ENCODE peak calls at places on chromosomes 12 and 14, in six cellular contexts. D, P, W, R, C and V are unnamed samples.

GRCh38 chr12:38411426-38411825 is 94.9 kb downstream of the ALG10B start:
- DNase-seq in P (no peak), D (no peak), C (no peak), R (no peak), W (no peak), V (no peak)

GRCh38 chr14:84927096-84927910 is 602.6 kb upstream of the FLRT2 start:
- DNase-seq in D (no peak), R (no peak), W (no peak), P (no peak), C (no peak), V (no peak)

GRCh38 chr12:7068240-7068993 is 7.9 kb downstream of the C1S start:
- DNase-seq in D (peak; percentile 50), W (no peak), C (no peak), R (no peak), P (no peak), V (peak; percentile 42)

GRCh38 chr14:24428628-24429394 is 657 bp downstream of the CBLN3 start:
- DNase-seq in C (no peak), W (no peak), D (no peak), P (no peak), R (no peak), V (no peak)

GRCh38 chr12:123067654-123068053 is 83.2 kb downstream of the PITPNM2 start:
- DNase-seq in R (no peak), W (no peak), D (peak; percentile 75), C (no peak), P (no peak), V (no peak)

GRCh38 chr12:8076357-8076756 is 5.7 kb upstream of the NECAP1 start:
- DNase-seq in R (no peak), P (no peak), D (no peak), W (no peak), C (no peak), V (no peak)

GRCh38 chr12:53220857-53221202 is 11.2 kb downstream of the RARG start:
- DNase-seq in D (peak; percentile 96), P (peak; percentile 84), R (peak; percentile 94), C (peak; percentile 94), W (peak; percentile 95), V (peak; percentile 88)

GRCh38 chr12:111925171-111925570 is 83.1 kb downstream of the MAPKAPK5 start:
- DNase-seq in D (no peak), R (no peak), P (no peak), C (no peak), W (no peak), V (no peak)

GRCh38 chr14:100132903-100133510 is 26.4 kb downstream of the DEGS2 start:
- DNase-seq in D (no peak), W (no peak), C (no peak), R (no peak), P (no peak), V (no peak)

GRCh38 chr12:44697489-44697888 is 178.6 kb downstream of the NELL2 start:
- DNase-seq in W (no peak), P (no peak), D (no peak), R (no peak), C (no peak), V (no peak)

GRCh38 chr12:99390707-99391106 is 256.8 kb upstream of the GARIN6 start:
- DNase-seq in R (no peak), P (peak; percentile 18), D (no peak), C (no peak), W (no peak), V (no peak)

GRCh38 chr12:107631715-107632114 is 53.9 kb upstream of the PWP1 start:
- DNase-seq in R (no peak), D (no peak), W (peak; percentile 46), P (no peak), C (no peak), V (no peak)

GRCh38 chr12:6201199-6201608 is 1.0 kb downstream of the CD9 start:
- DNase-seq in D (no peak), P (no peak), R (peak; percentile 85), W (no peak), C (peak; percentile 85), V (no peak)

GRCh38 chr12:49031573-49032161 is 13.1 kb upstream of the PRKAG1 start:
- DNase-seq in P (no peak), W (peak; percentile 32), R (no peak), C (no peak), D (no peak), V (no peak)

GRCh38 chr14:30389134-30389900 is 169.6 kb upstream of the G2E3 start:
- DNase-seq in W (no peak), C (no peak), R (no peak), P (no peak), D (no peak), V (peak; percentile 5)

GRCh38 chr12:48787791-48788521 is 933 bp downstream of the ADCY6 start:
- DNase-seq in C (peak; percentile 48), R (peak; percentile 62), D (no peak), P (no peak), W (no peak), V (no peak)

GRCh38 chr12:12439636-12440035 is 82.8 kb downstream of the BORCS5 start:
- DNase-seq in D (peak; percentile 41), C (no peak), P (no peak), W (no peak), R (no peak), V (peak; percentile 78)

GRCh38 chr12:14273911-14274306 is 91.6 kb upstream of the ATF7IP start:
- DNase-seq in C (no peak), D (peak; percentile 28), W (no peak), P (no peak), R (no peak), V (peak; percentile 37)

GRCh38 chr12:14272954-14273910 is 92.2 kb upstream of the ATF7IP start:
- DNase-seq in D (peak; percentile 29), C (no peak), P (no peak), R (no peak), W (no peak), V (no peak)

GRCh38 chr12:14275886-14276285 is 89.6 kb upstream of the ATF7IP start:
- DNase-seq in C (no peak), R (no peak), P (no peak), W (no peak), D (no peak), V (no peak)

GRCh38 chr12:14278294-14278953 is 87.1 kb upstream of the ATF7IP start:
- DNase-seq in R (no peak), C (no peak), W (no peak), P (no peak), D (no peak), V (no peak)

GRCh38 chr12:14275111-14275510 is 90.4 kb upstream of the ATF7IP start:
- DNase-seq in P (no peak), D (no peak), W (no peak), R (no peak), C (no peak), V (no peak)
- H3K4me1 ChIP-seq in P (no peaks in the 10 kb centered on the region), D (no peaks in the 10 kb centered on the region), W (no peaks in the 10 kb centered on the region), R (peaks cover 11% of the 10 kb centered on the region), C (no peaks in the 10 kb centered on the region), V (no peaks in the 10 kb centered on the region)

GRCh38 chr14:89368490-89369477 is 48.2 kb downstream of the FOXN3 start:
- DNase-seq in D (peak; percentile 24), C (no peak), P (no peak), R (no peak), W (peak; percentile 87), V (no peak)
- H3K4me1 ChIP-seq in D (peaks cover 15% of the 10 kb centered on the region), C (peaks cover 6% of the 10 kb centered on the region), P (no peaks in the 10 kb centered on the region), R (peaks cover 42% of the 10 kb centered on the region), W (peaks cover 24% of the 10 kb centered on the region), V (peaks cover 20% of the 10 kb centered on the region)

GRCh38 chr14:91834571-91834970 is 32.8 kb downstream of the TC2N start:
- DNase-seq in W (no peak), D (no peak), C (no peak), R (no peak), P (no peak), V (no peak)
- H3K4me1 ChIP-seq in W (peaks cover 30% of the 10 kb centered on the region), D (peaks cover 10% of the 10 kb centered on the region), C (peaks cover 11% of the 10 kb centered on the region), R (peaks cover 21% of the 10 kb centered on the region), P (no peaks in the 10 kb centered on the region), V (no peaks in the 10 kb centered on the region)

GRCh38 chr14:95523051-95523817 is 6.8 kb upstream of the SYNE3 start:
- DNase-seq in R (no peak), C (no peak), W (no peak), P (no peak), D (peak; percentile 82), V (no peak)

GRCh38 chr14:95524706-95525512 is 8.5 kb upstream of the SYNE3 start:
- DNase-seq in P (no peak), W (peak; percentile 67), D (peak; percentile 50), C (no peak), R (no peak), V (no peak)

GRCh38 chr14:95522556-95522955 is 6.1 kb upstream of the SYNE3 start:
- DNase-seq in W (no peak), C (no peak), D (no peak), P (no peak), R (no peak), V (no peak)

GRCh38 chr14:95522116-95522515 is 5.7 kb upstream of the SYNE3 start:
- DNase-seq in W (no peak), D (no peak), P (no peak), R (no peak), C (no peak), V (no peak)

DNA sequence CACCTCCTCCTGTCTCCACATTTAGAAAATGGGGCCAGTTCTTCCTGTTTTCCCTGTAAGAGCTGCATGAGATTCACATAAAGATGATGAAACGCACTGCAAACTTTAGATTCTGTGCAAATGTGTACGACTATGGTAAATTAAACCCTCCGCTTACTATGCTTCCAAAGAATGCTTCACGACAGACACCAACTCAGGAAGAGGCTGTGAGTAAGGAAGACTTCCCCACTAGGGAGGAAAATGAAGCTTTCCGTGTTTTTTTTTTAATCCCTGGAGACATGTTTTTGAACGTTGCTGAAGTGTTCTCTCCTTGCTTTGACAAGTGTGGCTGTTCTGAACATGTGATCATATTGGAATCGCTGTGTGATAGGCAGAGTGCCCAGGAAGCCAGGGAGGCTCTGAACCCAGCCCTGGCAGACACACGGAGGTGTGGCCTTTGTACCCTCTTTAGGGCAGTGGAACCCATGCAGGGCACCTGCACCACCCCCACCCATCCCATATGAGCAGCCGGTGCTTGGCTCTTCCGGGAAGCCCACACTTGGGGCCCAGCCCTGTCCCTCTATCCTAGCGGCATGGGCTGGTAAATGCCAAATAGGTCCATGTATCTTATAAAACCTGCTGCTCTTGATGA is 7.5 kb upstream of the SYNE3 start:
- DNase-seq in W (no peak), D (peak; percentile 88), R (peak; percentile 76), P (no peak), C (peak; percentile 85), V (no peak)
- H3K4me1 ChIP-seq in W (peaks cover 50% of the 10 kb centered on the region), D (peaks cover 11% of the 10 kb centered on the region), R (peaks cover 40% of the 10 kb centered on the region), P (peaks cover 4% of the 10 kb centered on the region), C (peaks cover 12% of the 10 kb centered on the region), V (peaks cover 49% of the 10 kb centered on the region)